ENCODE peak calls at places on chromosomes 13 and 19, in five cellular contexts. L, Q, I, W and M are unnamed samples.

GRCh38 chr13:111006508-111007031 is 91.7 kb upstream of the ANKRD10 start:
- DNase-seq in L (no peak), Q (no peak), I (peak; percentile 61), W (no peak), M (no peak)

GRCh38 chr19:58228584-58229254 is at the start of gene ZNF544:
- DNase-seq in L (peak; percentile 23), Q (peak; percentile 83), I (peak; percentile 88), W (peak; percentile 80), M (no peak)

GRCh38 chr19:6969490-6969889 is 51.7 kb downstream of the MBD3L2B start:
- DNase-seq in L (no peak), Q (no peak), I (no peak), W (no peak), M (no peak)

GRCh38 chr13:64529874-64530485 is 2700.2 kb downstream of the PCDH9 start:
- DNase-seq in L (no peak), Q (peak; percentile 18), I (peak; percentile 55), W (peak; percentile 28), M (no peak)

GRCh38 chr13:26497991-26498423 is 59.5 kb upstream of the WASF3 start:
- DNase-seq in L (no peak), Q (no peak), I (no peak), W (no peak), M (no peak)

GRCh38 chr19:13492128-13492527 is 14.2 kb downstream of the CACNA1A start:
- DNase-seq in L (no peak), Q (no peak), I (peak; percentile 77), W (no peak), M (no peak)

GRCh38 chr13:110261166-110262081 is 45.5 kb downstream of the COL4A1 start:
- DNase-seq in L (no peak), Q (no peak), I (peak; percentile 51), W (no peak), M (no peak)

GRCh38 chr19:2775556-2776430 is 7.3 kb downstream of the SGTA start:
- DNase-seq in L (peak; percentile 41), Q (no peak), I (no peak), W (no peak), M (peak; percentile 22)

GRCh38 chr19:6233827-6234511 is 45.8 kb downstream of the MLLT1 start:
- DNase-seq in L (no peak), Q (peak; percentile 35), I (no peak), W (no peak), M (no peak)

GRCh38 chr19:51020988-51021651 is 1.6 kb upstream of the KLK10 start:
- DNase-seq in L (no peak), Q (no peak), I (peak; percentile 57), W (peak; percentile 33), M (no peak)

GRCh38 chr19:13574933-13575332 is 68.7 kb upstream of the CACNA1A start:
- DNase-seq in L (no peak), Q (peak; percentile 31), I (peak; percentile 36), W (no peak), M (no peak)

GRCh38 chr19:1767464-1767933 is 14.2 kb downstream of the ONECUT3 start:
- DNase-seq in L (peak; percentile 18), Q (peak; percentile 83), I (no peak), W (peak; percentile 75), M (no peak)

GRCh38 chr13:25292301-25292700 is 5.0 kb upstream of the MTMR6 start:
- DNase-seq in L (no peak), Q (peak; percentile 58), I (peak; percentile 48), W (no peak), M (no peak)

GRCh38 chr13:32587774-32588165 is 1.5 kb downstream of the PDS5B start:
- DNase-seq in L (no peak), Q (no peak), I (no peak), W (no peak), M (no peak)

GRCh38 chr13:100789481-100789880 is 114.9 kb upstream of the TMTC4 start:
- DNase-seq in L (no peak), Q (no peak), I (no peak), W (no peak), M (no peak)

GRCh38 chr13:113152894-113153809 is 5.3 kb upstream of the PROZ start:
- DNase-seq in L (no peak), Q (peak; percentile 38), I (peak; percentile 55), W (peak; percentile 40), M (no peak)

GRCh38 chr19:40686882-40687524 is 3.4 kb downstream of the NUMBL start:
- DNase-seq in L (no peak), Q (no peak), I (no peak), W (no peak), M (no peak)

GRCh38 chr19:11485245-11485837 is 4.5 kb upstream of the ELAVL3 start:
- DNase-seq in L (no peak), Q (no peak), I (no peak), W (no peak), M (no peak)

GRCh38 chr13:23687614-23688013 is 117.4 kb downstream of the TNFRSF19 start:
- DNase-seq in L (no peak), Q (no peak), I (no peak), W (no peak), M (no peak)

GRCh38 chr13:31424130-31424729 is 224.5 kb downstream of the B3GLCT start:
- DNase-seq in L (no peak), Q (peak; percentile 84), I (peak; percentile 90), W (peak; percentile 83), M (peak; percentile 9)